ENCODE peak calls at places on chromosomes 11 and 22, in five cellular contexts. One of them, this sample, is unnamed.

GRCh38 chr11:112477929-112478317 is 217.3 kb upstream of the PLET1 start:
- DNase-seq in fibroblast of pulmonary artery: no peak
- DNase-seq in A549: no peak
- DNase-seq in AG20443: no peak
- DNase-seq in body of pancreas: no peak
- DNase-seq in this sample: no peak

GRCh38 chr11:1073261-1073724 is 1.4 kb upstream of the MUC2 start:
- DNase-seq in fibroblast of pulmonary artery: peak
- DNase-seq in A549: peak
- DNase-seq in AG20443: peak
- DNase-seq in body of pancreas: peak
- DNase-seq in this sample: no peak

GRCh38 chr22:39316440-39317083 is 2.9 kb downstream of the RPL3 start:
- DNase-seq in A549: peak
- DNase-seq in body of pancreas: peak
- DNase-seq in fibroblast of pulmonary artery: peak
- DNase-seq in AG20443: peak
- DNase-seq in this sample: peak

GRCh38 chr22:50711446-50712340 is 26.3 kb upstream of the ACR start:
- DNase-seq in body of pancreas: no peak
- DNase-seq in A549: no peak
- DNase-seq in fibroblast of pulmonary artery: no peak
- DNase-seq in AG20443: no peak
- DNase-seq in this sample: no peak

GRCh38 chr22:39176067-39176621 is 23.7 kb upstream of the CBX7 start:
- DNase-seq in body of pancreas: peak
- DNase-seq in fibroblast of pulmonary artery: peak
- DNase-seq in A549: peak
- DNase-seq in AG20443: peak
- DNase-seq in this sample: no peak

GRCh38 chr11:75474240-75474639 is 41.2 kb upstream of the KLHL35 start:
- DNase-seq in fibroblast of pulmonary artery: no peak
- DNase-seq in AG20443: no peak
- DNase-seq in A549: no peak
- DNase-seq in body of pancreas: no peak
- DNase-seq in this sample: no peak

GRCh38 chr22:21020802-21021429 is 6.0 kb downstream of the P2RX6 start:
- DNase-seq in body of pancreas: no peak
- DNase-seq in A549: no peak
- DNase-seq in fibroblast of pulmonary artery: no peak
- DNase-seq in AG20443: peak
- DNase-seq in this sample: no peak

GRCh38 chr22:27473533-27473932 is 328.0 kb downstream of the MN1 start:
- DNase-seq in body of pancreas: no peak
- DNase-seq in A549: peak
- DNase-seq in AG20443: no peak
- DNase-seq in fibroblast of pulmonary artery: no peak
- DNase-seq in this sample: no peak

GRCh38 chr11:73323464-73323863 is 15.4 kb downstream of the ARHGEF17 start:
- DNase-seq in A549: no peak
- DNase-seq in AG20443: peak
- DNase-seq in body of pancreas: peak
- DNase-seq in fibroblast of pulmonary artery: peak
- DNase-seq in this sample: no peak

GRCh38 chr11:56624661-56625110 is 10.0 kb upstream of the OR5M1 start:
- DNase-seq in AG20443: peak
- DNase-seq in A549: peak
- DNase-seq in fibroblast of pulmonary artery: peak
- DNase-seq in body of pancreas: no peak
- DNase-seq in this sample: no peak

GRCh38 chr11:65793625-65794400 is 7.0 kb downstream of the OVOL1 start:
- DNase-seq in AG20443: no peak
- DNase-seq in fibroblast of pulmonary artery: no peak
- DNase-seq in body of pancreas: no peak
- DNase-seq in A549: no peak
- DNase-seq in this sample: no peak

GRCh38 chr11:63918576-63919171 is 1.7 kb upstream of the RCOR2 start:
- DNase-seq in body of pancreas: no peak
- DNase-seq in fibroblast of pulmonary artery: no peak
- DNase-seq in AG20443: no peak
- DNase-seq in A549: no peak
- DNase-seq in this sample: no peak

GRCh38 chr11:75072582-75072981 is 24.1 kb downstream of the OR2AT4 start:
- DNase-seq in A549: no peak
- DNase-seq in AG20443: no peak
- DNase-seq in body of pancreas: no peak
- DNase-seq in fibroblast of pulmonary artery: no peak
- DNase-seq in this sample: no peak

GRCh38 chr11:45869551-45869950 is 15.9 kb upstream of the MAPK8IP1 start:
- DNase-seq in body of pancreas: no peak
- DNase-seq in A549: no peak
- DNase-seq in AG20443: no peak
- DNase-seq in fibroblast of pulmonary artery: no peak
- DNase-seq in this sample: no peak

This sample was measured in T follicular helper cell.